ENCODE peak calls at places on chromosomes 16 and 17, in five cellular contexts. Y, S, N, O and L are unnamed samples.

GRCh38 chr17:6104956-6105355 is 34.8 kb downstream of the WSCD1 start:
- DNase-seq in Y (no peak), S (no peak), N (no peak), O (peak), L (no peak)

GRCh38 chr16:22077700-22078313 is 14.5 kb upstream of the VWA3A start:
- DNase-seq in Y (peak), S (peak), N (peak), O (peak), L (peak)

GRCh38 chr16:16037521-16037920 is 88.1 kb downstream of the ABCC1 start:
- DNase-seq in Y (no peak), S (no peak), N (no peak), O (no peak), L (no peak)

GRCh38 chr16:9969580-9969979 is 212.6 kb downstream of the GRIN2A start:
- DNase-seq in Y (no peak), S (no peak), N (no peak), O (no peak), L (no peak)

GRCh38 chr16:3492356-3492755 is 2.9 kb downstream of the C16orf90 start:
- DNase-seq in Y (no peak), S (no peak), N (no peak), O (no peak), L (no peak)

GRCh38 chr17:70307430-70307829 is 138.1 kb downstream of the KCNJ2 start:
- DNase-seq in Y (no peak), S (peak), N (peak), O (no peak), L (peak)

GRCh38 chr16:23369416-23369815 is 67.3 kb downstream of the SCNN1B start:
- DNase-seq in Y (no peak), S (no peak), N (no peak), O (no peak), L (no peak)

GRCh38 chr16:88706288-88706964 is at the start of the genes CTU2 and RNF166:
- DNase-seq in Y (peak), S (peak), N (peak), O (peak), L (peak)

GRCh38 chr16:54284931-54285413 is 1.6 kb downstream of the IRX3 start:
- DNase-seq in Y (peak), S (no peak), N (no peak), O (no peak), L (no peak)

GRCh38 chr17:9332164-9332527 is 243.5 kb downstream of the STX8 start:
- DNase-seq in Y (no peak), S (no peak), N (no peak), O (no peak), L (no peak)

GRCh38 chr16:53770641-53771040 is 66.7 kb downstream of the FTO start:
- DNase-seq in Y (no peak), S (no peak), N (no peak), O (no peak), L (no peak)

GRCh38 chr16:55667753-55668152 is 12.0 kb downstream of the SLC6A2 start:
- DNase-seq in Y (no peak), S (no peak), N (no peak), O (no peak), L (no peak)

GRCh38 chr17:16584273-16584995 is 15.4 kb upstream of the ZNF287 start:
- DNase-seq in Y (peak), S (peak), N (peak), O (peak), L (peak)

GRCh38 chr17:27873211-27873610 is 20.0 kb downstream of the LYRM9 start:
- DNase-seq in Y (no peak), S (no peak), N (no peak), O (no peak), L (no peak)

GRCh38 chr17:80279895-80280294 is 19.2 kb downstream of the RNF213 start:
- DNase-seq in Y (no peak), S (peak), N (peak), O (no peak), L (peak)

GRCh38 chr16:17257426-17257825 is 213.3 kb downstream of the XYLT1 start:
- DNase-seq in Y (no peak), S (no peak), N (no peak), O (no peak), L (no peak)

GRCh38 chr17:78715876-78716275 is 66.2 kb downstream of the CYTH1 start:
- DNase-seq in Y (no peak), S (no peak), N (no peak), O (no peak), L (no peak)

GRCh38 chr17:78716814-78717393 is 65.2 kb downstream of the CYTH1 start:
- DNase-seq in Y (peak), S (peak), N (no peak), O (peak), L (peak)

GRCh38 chr17:78716292-78716691 is 65.8 kb downstream of the CYTH1 start:
- DNase-seq in Y (no peak), S (no peak), N (no peak), O (no peak), L (no peak)

GRCh38 chr17:78714534-78714933 is 67.5 kb downstream of the CYTH1 start:
- DNase-seq in Y (no peak), S (no peak), N (no peak), O (no peak), L (no peak)

GRCh38 chr17:78715000-78715771 is 66.9 kb downstream of the CYTH1 start:
- DNase-seq in Y (no peak), S (no peak), N (no peak), O (no peak), L (no peak)
- H3K4me3 ChIP-seq in Y (no peak), S (no peak), N (no peak), O (no peak), L (no peak)

GRCh38 chr17:14772776-14773175 is 471.9 kb downstream of the HS3ST3B1 start:
- DNase-seq in Y (no peak), S (no peak), N (no peak), O (no peak), L (no peak)

GRCh38 chr17:14771543-14771942 is 470.7 kb downstream of the HS3ST3B1 start:
- DNase-seq in Y (no peak), S (no peak), N (no peak), O (no peak), L (no peak)

GRCh38 chr17:14774774-14775173 is 473.9 kb downstream of the HS3ST3B1 start:
- DNase-seq in Y (no peak), S (no peak), N (no peak), O (no peak), L (no peak)

DNA sequence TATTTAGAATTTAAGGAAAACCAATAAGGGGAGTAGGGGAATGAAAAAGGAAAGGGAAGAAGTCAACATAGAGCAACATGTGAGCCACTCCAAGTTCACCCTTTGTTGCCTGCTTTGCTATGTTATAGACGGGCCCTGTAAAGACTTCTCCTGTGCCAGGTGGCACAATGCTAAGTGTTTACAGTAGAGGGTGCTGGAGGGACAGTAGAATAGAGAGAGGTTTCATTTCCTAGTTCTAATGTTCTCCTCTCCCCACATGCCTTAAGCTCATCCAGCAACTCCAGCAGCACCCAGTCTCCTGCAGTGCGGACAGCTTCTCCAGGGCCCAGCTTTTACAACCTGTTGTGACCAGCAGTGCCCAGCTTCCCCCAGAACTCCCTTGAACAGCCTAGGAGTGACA is 468.0 kb downstream of the HS3ST3B1 start:
- DNase-seq in Y (peak), S (no peak), N (no peak), O (no peak), L (no peak)
- TF ChIP-seq CTCF in Y (no peak), S (peak), N (no peak), O (no peak), L (no peak)

DNA sequence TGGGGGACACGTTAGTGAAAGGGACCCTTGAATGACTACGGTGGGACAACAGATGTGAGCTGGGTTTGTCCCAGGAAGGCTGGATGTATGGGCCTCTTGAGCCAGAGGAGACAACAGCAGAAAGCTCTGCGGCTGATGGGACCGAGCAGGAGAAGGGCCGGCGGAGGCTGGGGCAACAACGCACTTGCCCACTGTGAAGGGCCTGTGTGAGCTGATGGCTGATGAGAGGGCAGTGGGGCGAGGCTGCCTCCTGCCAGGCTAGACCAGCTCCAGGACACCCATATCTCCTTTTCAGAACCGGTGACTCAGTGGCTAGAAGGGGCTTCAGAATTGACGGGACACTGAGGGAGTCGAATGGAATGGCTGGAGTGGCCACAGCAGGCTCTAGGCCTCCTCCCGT is 250.1 kb downstream of the SEC14L1 start:
- DNase-seq in Y (no peak), S (no peak), N (no peak), O (no peak), L (no peak)
- H3K4me3 ChIP-seq in Y (no peak), S (no peak), N (no peak), O (no peak), L (no peak)

GRCh38 chr17:7393613-7394451 is 493 bp downstream of the PLSCR3 start:
- DNase-seq in Y (no peak), S (no peak), N (no peak), O (no peak), L (peak)
- TF ChIP-seq CTCF in Y (no peak), S (no peak), N (peak), O (no peak), L (no peak)

GRCh38 chr17:81517339-81518112 is 4.9 kb upstream of the ACTG1 start:
- DNase-seq in Y (no peak), S (no peak), N (no peak), O (no peak), L (no peak)
- H3K4me3 ChIP-seq in Y (no peak), S (no peak), N (peak), O (no peak), L (no peak)